ENCODE peak calls at places on chromosome 1, in eight cellular contexts. R is skeletal muscle cell; W is T47D; B is NCI-H1694; A is cardiac muscle cell; J is activated naive CD4-positive, alpha-beta T cell treated with Interleukin-2 at 50 U/mL for 16 hours; N is smooth muscle cell of the brain vasculature; Q is ovary. O is an unnamed sample.
A peak's percentile ranks its signal among the peaks of the same experiment; 100 is the strongest.

GRCh38 chr1:175410560-175410959 is 218.0 kb upstream of the KIAA0040 start:
- DNase-seq in R (no peak), W (no peak), B (no peak), A (no peak), J (no peak), N (no peak), Q (no peak), O (no peak)

GRCh38 chr1:18118078-18118477 is 10.5 kb downstream of the IGSF21 start:
- DNase-seq in R (no peak), W (peak; percentile 20), B (no peak), A (no peak), J (no peak), N (no peak), Q (no peak), O (no peak)

GRCh38 chr1:54991939-54992338 is 6.8 kb upstream of the BSND start:
- DNase-seq in R (no peak), W (no peak), B (no peak), A (no peak), J (no peak), N (no peak), Q (no peak), O (no peak)

GRCh38 chr1:35062518-35063196 is 16.5 kb upstream of the ZMYM1 start:
- DNase-seq in R (no peak), W (no peak), B (no peak), A (peak; percentile 84), J (no peak), N (no peak), Q (no peak), O (no peak)

GRCh38 chr1:40868051-40868723 is 6.0 kb upstream of the CITED4 start:
- DNase-seq in R (peak; percentile 45), W (peak; percentile 88), B (no peak), A (no peak), J (no peak), N (no peak), Q (no peak), O (no peak)

GRCh38 chr1:159892944-159893343 is 7.0 kb downstream of the CFAP45 start:
- DNase-seq in R (no peak), W (peak; percentile 79), B (no peak), A (no peak), J (no peak), N (no peak), Q (no peak), O (no peak)

GRCh38 chr1:17581389-17582123 is 42.1 kb downstream of the ARHGEF10L start:
- DNase-seq in R (no peak), W (no peak), B (no peak), A (no peak), J (no peak), N (no peak), Q (no peak), O (no peak)

GRCh38 chr1:84096121-84096635 is 47.9 kb upstream of the PRKACB start:
- DNase-seq in R (no peak), W (no peak), B (no peak), A (no peak), J (no peak), N (no peak), Q (no peak), O (no peak)

GRCh38 chr1:87588445-87588844 is 259.8 kb downstream of the LMO4 start:
- DNase-seq in R (peak; percentile 14), W (no peak), B (no peak), A (no peak), J (no peak), N (no peak), Q (no peak), O (no peak)

GRCh38 chr1:212962509-212962908 is 12.2 kb downstream of the VASH2 start:
- DNase-seq in R (no peak), W (no peak), B (no peak), A (no peak), J (no peak), N (no peak), Q (no peak), O (no peak)

O was measured in heart right ventricle.